ENCODE peak calls at places on chromosome 22, in six cellular contexts. R, Y, A, S, P and G are unnamed samples.

GRCh38 chr22:32331918-32332725 is 25.5 kb upstream of the RFPL3 start:
- DNase-seq in S (no peak), R (no peak), Y (no peak), P (no peak), A (no peak), G (no peak)

GRCh38 chr22:46033256-46034200 is 56.6 kb upstream of the WNT7B start:
- DNase-seq in Y (no peak), P (no peak), A (no peak), R (no peak), S (no peak), G (no peak)

GRCh38 chr22:36233796-36234195 is 5.5 kb downstream of the APOL2 start:
- DNase-seq in R (no peak), A (no peak), Y (no peak), P (no peak), S (no peak), G (no peak)

GRCh38 chr22:27218012-27218483 is 560.7 kb downstream of the MIAT start:
- DNase-seq in S (no peak), R (no peak), Y (no peak), A (no peak), P (no peak), G (no peak)

GRCh38 chr22:36659762-36660509 is 43.6 kb downstream of the CACNG2 start:
- DNase-seq in R (peak; percentile 81), A (peak; percentile 96), Y (no peak), S (peak; percentile 50), P (peak; percentile 83), G (no peak)

GRCh38 chr22:49300951-49301397 is 526.7 kb downstream of the BRD1 start:
- DNase-seq in A (peak; percentile 9), R (no peak), Y (no peak), P (no peak), S (no peak), G (no peak)

GRCh38 chr22:27509132-27509920 is 292.2 kb downstream of the MN1 start:
- DNase-seq in R (no peak), A (no peak), P (no peak), Y (no peak), S (no peak), G (no peak)

GRCh38 chr22:31715157-31715778 is 34.7 kb downstream of the PRR14L start:
- DNase-seq in P (no peak), R (no peak), Y (no peak), S (no peak), A (no peak), G (no peak)

GRCh38 chr22:49092751-49093150 is 734.9 kb downstream of the BRD1 start:
- DNase-seq in S (no peak), R (no peak), P (no peak), A (no peak), Y (no peak), G (no peak)

GRCh38 chr22:48649031-48649430 is 1178.6 kb downstream of the BRD1 start:
- DNase-seq in A (no peak), P (no peak), Y (no peak), R (no peak), S (no peak), G (no peak)

GRCh38 chr22:35601743-35602633 is 15.1 kb downstream of the MB start:
- DNase-seq in Y (no peak), R (peak; percentile 53), P (no peak), S (no peak), A (peak; percentile 41), G (no peak)

GRCh38 chr22:47052236-47053012 is 290.0 kb downstream of the TBC1D22A start:
- DNase-seq in A (no peak), R (no peak), Y (no peak), P (no peak), S (no peak), G (no peak)

GRCh38 chr22:45562102-45562501 is 59.4 kb downstream of the FBLN1 start:
- DNase-seq in P (no peak), R (no peak), A (no peak), S (no peak), Y (no peak), G (no peak)

GRCh38 chr22:50177537-50178470 is 7.3 kb downstream of the PANX2 start:
- DNase-seq in P (no peak), A (no peak), R (no peak), S (no peak), Y (no peak), G (no peak)